ENCODE peak calls at places on chromosomes 7 and 10, in seven cellular contexts. D is kidney, T is fibroblast of pulmonary artery, O is choroid plexus epithelial cell, U is sigmoid colon, R is DND-41, J is fibroblast of villous mesenchyme. X is an unnamed sample.
A peak's percentile ranks its signal among the peaks of the same experiment; 100 is the strongest.

GRCh38 chr7:98294798-98295382 is 13.4 kb downstream of the BRI3 start:
- DNase-seq in D (peak; percentile 82), T (peak; percentile 52), O (peak; percentile 73), U (no peak), R (peak; percentile 30), J (peak; percentile 49), X (peak; percentile 61)

GRCh38 chr7:33933611-33934281 is 28.4 kb downstream of the BMPER start:
- DNase-seq in D (no peak), T (peak; percentile 52), O (peak; percentile 49), U (no peak), R (no peak), J (peak; percentile 51), X (peak; percentile 74)

GRCh38 chr10:78905015-78905939 is 163.5 kb upstream of the ZMIZ1 start:
- DNase-seq in D (no peak), T (no peak), O (no peak), U (no peak), R (no peak), J (no peak), X (no peak)

GRCh38 chr7:94449151-94449725 is 54.5 kb downstream of the COL1A2 start:
- DNase-seq in D (no peak), T (peak; percentile 75), O (peak; percentile 75), U (no peak), R (no peak), J (peak; percentile 57), X (peak; percentile 60)

GRCh38 chr7:117737882-117738281 is 135.4 kb downstream of the CTTNBP2 start:
- DNase-seq in D (no peak), T (no peak), O (no peak), U (no peak), R (no peak), J (no peak), X (no peak)

GRCh38 chr7:104064969-104065387 is 75.5 kb upstream of the RELN start:
- DNase-seq in D (no peak), T (no peak), O (no peak), U (no peak), R (no peak), J (no peak), X (no peak)

GRCh38 chr10:103605359-103606156 is 112.1 kb downstream of the NEURL1 start:
- DNase-seq in D (no peak), T (peak; percentile 73), O (peak; percentile 78), U (peak; percentile 83), R (peak; percentile 29), J (peak; percentile 76), X (peak; percentile 27)

GRCh38 chr7:117435475-117436043 is 8.3 kb upstream of the ASZ1 start:
- DNase-seq in D (no peak), T (no peak), O (peak; percentile 2), U (no peak), R (no peak), J (no peak), X (no peak)

GRCh38 chr10:110893559-110894179 is 21.9 kb downstream of the PDCD4 start:
- DNase-seq in D (no peak), T (peak; percentile 64), O (peak; percentile 65), U (no peak), R (no peak), J (peak; percentile 51), X (peak; percentile 60)

GRCh38 chr10:76885815-76886214 is 751.8 kb downstream of the KCNMA1 start:
- DNase-seq in D (no peak), T (no peak), O (no peak), U (peak; percentile 84), R (no peak), J (no peak), X (no peak)

GRCh38 chr7:81064446-81064845 is 145.6 kb upstream of the SEMA3C start:
- DNase-seq in D (no peak), T (no peak), O (peak; percentile 38), U (no peak), R (no peak), J (no peak), X (no peak)

GRCh38 chr7:135282621-135283295 is 49.1 kb downstream of the STRA8 start:
- DNase-seq in D (no peak), T (peak; percentile 62), O (peak; percentile 82), U (no peak), R (no peak), J (no peak), X (peak; percentile 88)

GRCh38 chr7:100802951-100803350 is 24.4 kb downstream of the EPHB4 start:
- DNase-seq in D (no peak), T (no peak), O (no peak), U (no peak), R (no peak), J (no peak), X (no peak)

GRCh38 chr10:57341294-57341693 is 926.4 kb downstream of the IPMK start:
- DNase-seq in D (peak; percentile 49), T (no peak), O (no peak), U (no peak), R (no peak), J (no peak), X (no peak)

GRCh38 chr10:46090258-46090812 is 44.3 kb upstream of the MSMB start:
- DNase-seq in D (no peak), T (no peak), O (no peak), U (no peak), R (no peak), J (no peak), X (no peak)

GRCh38 chr7:52831321-52831720 is 204.1 kb upstream of the POM121L12 start:
- DNase-seq in D (no peak), T (no peak), O (no peak), U (no peak), R (no peak), J (no peak), X (peak; percentile 69)

GRCh38 chr7:75727881-75728592 is 10.7 kb downstream of the HIP1 start:
- DNase-seq in D (peak; percentile 95), T (no peak), O (peak; percentile 78), U (no peak), R (peak; percentile 30), J (peak; percentile 79), X (peak; percentile 78)

GRCh38 chr10:60384006-60384405 is 5.7 kb downstream of the ANK3 start:
- DNase-seq in D (no peak), T (peak; percentile 49), O (peak; percentile 46), U (no peak), R (no peak), J (no peak), X (peak; percentile 19)

GRCh38 chr7:46123-46829 is 146.1 kb upstream of the FAM20C start:
- DNase-seq in D (peak; percentile 44), T (no peak), O (no peak), U (peak; percentile 51), R (no peak), J (no peak), X (no peak)

GRCh38 chr10:28241766-28242399 is 61.0 kb downstream of the MPP7 start:
- DNase-seq in D (no peak), T (peak; percentile 72), O (peak; percentile 79), U (no peak), R (peak; percentile 18), J (peak; percentile 56), X (peak; percentile 71)

GRCh38 chr10:117000580-117000979 is 4.4 kb downstream of the SHTN1 start:
- DNase-seq in D (no peak), T (no peak), O (peak; percentile 2), U (no peak), R (no peak), J (no peak), X (no peak)

GRCh38 chr10:116995648-116996047 is 9.3 kb downstream of the SHTN1 start:
- DNase-seq in D (no peak), T (no peak), O (no peak), U (no peak), R (no peak), J (no peak), X (no peak)

GRCh38 chr10:116996994-116997393 is 8.0 kb downstream of the SHTN1 start:
- DNase-seq in D (no peak), T (no peak), O (no peak), U (no peak), R (no peak), J (no peak), X (no peak)

GRCh38 chr10:117001144-117001543 is 3.8 kb downstream of the SHTN1 start:
- DNase-seq in D (no peak), T (no peak), O (no peak), U (no peak), R (no peak), J (no peak), X (no peak)

GRCh38 chr10:116998172-116998571 is 6.8 kb downstream of the SHTN1 start:
- DNase-seq in D (no peak), T (no peak), O (no peak), U (no peak), R (no peak), J (no peak), X (no peak)
- TF ChIP-seq CTCF in D (no peak), T (no peak), O (no peak), U (no peak), R (no peak), J (no peak), X (no peak)

DNA sequence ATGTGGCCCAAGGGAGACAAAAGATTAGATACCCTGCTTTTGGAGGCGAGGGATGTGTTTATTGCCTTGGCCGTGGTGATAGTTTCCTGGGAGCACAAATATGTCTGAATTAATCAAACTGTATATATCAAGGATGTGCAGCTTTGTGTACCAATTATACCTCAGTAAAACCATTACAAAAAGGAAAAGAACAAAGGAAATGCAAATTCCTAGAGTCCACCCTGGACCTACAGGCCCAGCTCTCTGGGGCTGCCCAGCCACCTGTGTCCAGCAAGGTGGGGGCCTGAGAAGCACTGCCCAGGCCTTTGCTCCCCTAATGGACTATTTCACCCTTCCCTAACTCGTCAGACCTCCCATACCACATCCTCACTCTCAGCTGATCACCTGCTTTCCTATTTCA is 20.5 kb downstream of the ANKRD16 start:
- DNase-seq in D (no peak), T (no peak), O (no peak), U (no peak), R (no peak), J (no peak), X (no peak)
- H3K4me3 ChIP-seq in D (no peak overlapping the region), T (no peak overlapping the region), O (no peak overlapping the region), U (no peak overlapping the region), R (no peak overlapping the region), J (no peak overlapping the region), X (no peak overlapping the region)

DNA sequence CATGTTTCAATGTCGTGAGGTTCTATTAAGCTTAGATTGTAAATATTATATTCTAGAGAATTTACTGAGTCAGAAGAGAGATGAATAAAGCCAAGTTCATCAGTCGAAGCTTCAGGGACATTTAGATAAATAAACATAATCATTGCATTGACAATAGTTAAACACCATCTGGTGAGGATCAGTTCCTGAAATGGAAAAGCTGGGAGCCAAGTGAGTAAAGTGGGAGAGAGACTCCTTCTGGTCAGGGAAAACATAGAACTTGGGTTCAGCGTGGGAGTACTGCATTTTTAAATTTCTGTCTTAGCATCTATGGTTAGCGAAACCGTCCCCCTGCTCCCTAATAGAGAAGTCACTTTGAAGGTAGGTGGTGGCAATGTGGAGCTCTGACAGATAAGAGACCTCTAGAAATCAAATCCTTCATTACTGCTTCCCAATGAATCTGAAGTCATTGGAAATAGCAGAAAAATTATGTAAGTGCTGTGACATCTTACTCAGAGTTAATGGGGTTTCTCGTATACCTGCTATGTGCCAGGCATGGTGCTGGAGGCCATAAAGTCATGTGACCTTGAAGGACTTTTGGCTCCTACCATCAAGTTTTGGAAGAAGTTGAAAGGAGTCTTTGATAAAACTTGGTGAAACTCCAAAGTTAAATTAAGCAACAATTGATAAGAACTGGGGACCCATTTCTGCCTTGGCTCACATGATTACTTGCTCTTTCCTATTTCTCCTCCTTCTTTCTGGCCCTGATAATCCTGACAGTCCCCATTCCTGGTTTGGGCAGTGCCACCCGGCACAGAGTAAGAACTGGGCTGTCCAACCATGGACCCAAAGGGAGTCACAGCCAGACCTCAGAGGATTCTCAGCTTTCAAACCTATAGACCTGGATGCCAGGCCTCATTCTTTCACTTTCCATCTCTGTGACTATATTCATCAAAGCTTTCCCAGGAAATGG is 211.2 kb downstream of the C7orf25 start:
- DNase-seq in D (no peak), T (peak; percentile 32), O (no peak), U (no peak), R (no peak), J (peak; percentile 28), X (no peak)
- TF ChIP-seq CTCF in D (no peak), T (peak; percentile 33), O (peak; percentile 14), U (no peak), R (no peak), J (peak; percentile 31), X (no peak)

GRCh38 chr10:22783807-22784206 is 69.4 kb upstream of the PIP4K2A start:
- DNase-seq in D (no peak), T (no peak), O (no peak), U (no peak), R (no peak), J (no peak), X (no peak)
- H3K4me3 ChIP-seq in D (no peak overlapping the region), T (no peak overlapping the region), O (no peak overlapping the region), U (no peak overlapping the region), R (no peak overlapping the region), J (no peak overlapping the region), X (no peak overlapping the region)